ENCODE peak calls at places on chromosomes 12 and 14, in four cellular contexts. U is HT1080; H is effector memory CD8-positive, alpha-beta T cell; T is tibial artery. X is an unnamed sample.

GRCh38 chr14:93033039-93033982 is 82.4 kb downstream of the ITPK1 start:
- DNase-seq in U (no peak), H (no peak), T (no peak), X (no peak)

GRCh38 chr12:93624595-93625294 is 52.3 kb downstream of the SOCS2 start:
- DNase-seq in U (peak), H (no peak), T (no peak), X (no peak)

GRCh38 chr12:101933866-101934514 is 56.6 kb downstream of the DRAM1 start:
- DNase-seq in U (no peak), H (no peak), T (peak), X (no peak)

GRCh38 chr14:54818201-54819133 is 84.2 kb downstream of the GCH1 start:
- DNase-seq in U (peak), H (no peak), T (no peak), X (peak)

GRCh38 chr12:25001311-25001710 is 52.4 kb upstream of the BCAT1 start:
- DNase-seq in U (no peak), H (no peak), T (no peak), X (no peak)

GRCh38 chr14:100621806-100622205 is 34.6 kb upstream of the BEGAIN start:
- DNase-seq in U (no peak), H (no peak), T (peak), X (peak)

GRCh38 chr12:42546709-42547108 is 42.8 kb downstream of the PRICKLE1 start:
- DNase-seq in U (no peak), H (no peak), T (no peak), X (no peak)

GRCh38 chr14:61526405-61527312 is 168.7 kb upstream of the HIF1A start:
- DNase-seq in U (peak), H (no peak), T (no peak), X (no peak)

GRCh38 chr14:36647827-36648753 is 13.6 kb upstream of the PAX9 start:
- DNase-seq in U (peak), H (no peak), T (peak), X (no peak)

GRCh38 chr12:2003676-2004112 is 563 bp downstream of the DCP1B start:
- DNase-seq in U (no peak), H (no peak), T (no peak), X (no peak)

GRCh38 chr12:113162102-113163029 is 12.8 kb downstream of the CFAP73 start:
- DNase-seq in U (peak), H (no peak), T (no peak), X (no peak)

GRCh38 chr12:115709410-115710065 is 568.0 kb downstream of the MED13L start:
- DNase-seq in U (no peak), H (no peak), T (peak), X (no peak)

GRCh38 chr14:98204139-98204538 is 1067.9 kb downstream of the BCL11B start:
- DNase-seq in U (no peak), H (no peak), T (no peak), X (no peak)

GRCh38 chr12:124620606-124621295 is 53.3 kb upstream of the NCOR2 start:
- DNase-seq in U (no peak), H (no peak), T (no peak), X (no peak)

GRCh38 chr12:120485914-120486881 is 9.7 kb upstream of the DYNLL1 start:
- DNase-seq in U (no peak), H (no peak), T (no peak), X (no peak)

GRCh38 chr14:52792097-52792415 is 649 bp upstream of the GNPNAT1 start:
- DNase-seq in U (no peak), H (no peak), T (no peak), X (no peak)

GRCh38 chr12:57459750-57460400 is at the start of gene GLI1:
- DNase-seq in U (no peak), H (no peak), T (no peak), X (no peak)

GRCh38 chr12:101839324-101840283 is 8.8 kb upstream of the GNPTAB start:
- DNase-seq in U (peak), H (peak), T (peak), X (no peak)

GRCh38 chr14:94056579-94057308 is 24.3 kb downstream of the DDX24 start:
- DNase-seq in U (no peak), H (no peak), T (peak), X (peak)

GRCh38 chr12:50326636-50327284 is 43.4 kb upstream of the LIMA1 start:
- DNase-seq in U (peak), H (no peak), T (no peak), X (no peak)

GRCh38 chr12:23742574-23742973 is 206.9 kb downstream of the SOX5 start:
- DNase-seq in U (no peak), H (no peak), T (no peak), X (no peak)

GRCh38 chr14:29352681-29353080 is 575.0 kb downstream of the PRKD1 start:
- DNase-seq in U (no peak), H (no peak), T (no peak), X (no peak)

GRCh38 chr12:107365703-107366102 is 272.4 kb upstream of the CRY1 start:
- DNase-seq in U (no peak), H (no peak), T (no peak), X (no peak)

GRCh38 chr12:23281295-23281694 is 656.3 kb downstream of the ETNK1 start:
- DNase-seq in U (no peak), H (no peak), T (no peak), X (no peak)

GRCh38 chr14:34981743-34982420 is 910 bp upstream of the SRP54 start:
- DNase-seq in U (no peak), H (peak), T (no peak), X (no peak)

GRCh38 chr14:70721542-70721941 is 79.8 kb downstream of the TTC9 start:
- DNase-seq in U (peak), H (no peak), T (peak), X (no peak)

GRCh38 chr14:68971411-68972035 is 7.6 kb downstream of the ACTN1 start:
- DNase-seq in U (no peak), H (no peak), T (no peak), X (no peak)

GRCh38 chr14:31204593-31205534 is 2.7 kb downstream of the HECTD1 start:
- DNase-seq in U (no peak), H (no peak), T (no peak), X (no peak)

GRCh38 chr14:57508756-57509155 is 15.1 kb upstream of the CCDC198 start:
- DNase-seq in U (no peak), H (no peak), T (no peak), X (no peak)

GRCh38 chr14:96409701-96410100 is 17.8 kb downstream of the AK7 start:
- DNase-seq in U (peak), H (no peak), T (no peak), X (no peak)

GRCh38 chr12:50066402-50066801 is 9.0 kb downstream of the ASIC1 start:
- DNase-seq in U (peak), H (no peak), T (peak), X (no peak)

GRCh38 chr12:7090222-7090998 is 1.8 kb downstream of the C1R start:
- DNase-seq in U (no peak), H (no peak), T (no peak), X (no peak)

GRCh38 chr14:24179294-24179960 is 7.5 kb downstream of the REC8 start:
- DNase-seq in U (no peak), H (no peak), T (no peak), X (no peak)

GRCh38 chr12:92362109-92362508 is 216.5 kb upstream of the BTG1 start:
- DNase-seq in U (no peak), H (no peak), T (no peak), X (no peak)

GRCh38 chr12:31813305-31813704 is 84.5 kb upstream of the AMN1 start:
- DNase-seq in U (no peak), H (no peak), T (no peak), X (no peak)

GRCh38 chr14:29743566-29743965 is 184.1 kb downstream of the PRKD1 start:
- DNase-seq in U (no peak), H (no peak), T (peak), X (no peak)

GRCh38 chr14:49249022-49249421 is 337.2 kb downstream of the RPS29 start:
- DNase-seq in U (peak), H (no peak), T (no peak), X (no peak)